ENCODE peak calls at places on chromosome 12, in five cellular contexts. T, D, X, N and W are unnamed samples.

GRCh38 chr12:53051881-53052412 is 2.1 kb downstream of the TNS2 start:
- DNase-seq in X (no peak), N (no peak), D (no peak), T (no peak), W (no peak)

GRCh38 chr12:51345681-51346080 is 798 bp downstream of the CELA1 start:
- DNase-seq in D (no peak), N (no peak), X (no peak), T (no peak), W (no peak)

GRCh38 chr12:103100226-103100866 is 142.9 kb downstream of the ASCL1 start:
- DNase-seq in N (no peak), X (no peak), D (no peak), T (no peak), W (peak)

GRCh38 chr12:92431146-92431545 is 271.6 kb upstream of the PLEKHG7 start:
- DNase-seq in X (no peak), T (peak), D (no peak), N (no peak), W (no peak)

GRCh38 chr12:10497602-10498001 is 8.1 kb upstream of the EIF2S3B start:
- DNase-seq in T (no peak), N (no peak), D (no peak), X (no peak), W (no peak)

GRCh38 chr12:14936224-14936861 is 2.0 kb downstream of the ERP27 start:
- DNase-seq in D (no peak), T (peak), X (no peak), N (peak), W (no peak)

GRCh38 chr12:104460973-104461693 is 4.4 kb downstream of the CHST11 start:
- DNase-seq in D (no peak), N (no peak), T (no peak), X (no peak), W (no peak)

GRCh38 chr12:62215506-62215905 is 44.7 kb upstream of the USP15 start:
- DNase-seq in N (peak), X (no peak), T (no peak), D (no peak), W (no peak)

GRCh38 chr12:2120982-2121758 is 68.4 kb downstream of the CACNA1C start:
- DNase-seq in N (no peak), T (no peak), X (no peak), D (no peak), W (no peak)

GRCh38 chr12:3216726-3217682 is 139.8 kb downstream of the TSPAN9 start:
- DNase-seq in N (no peak), D (peak), T (no peak), X (no peak), W (no peak)

GRCh38 chr12:3537916-3538690 is 47.1 kb downstream of the PRMT8 start:
- DNase-seq in N (no peak), X (no peak), T (peak), D (no peak), W (no peak)

GRCh38 chr12:9107542-9107873 is 8.2 kb downstream of the A2M start:
- DNase-seq in N (no peak), D (no peak), T (no peak), X (no peak), W (no peak)

GRCh38 chr12:45547822-45548221 is 181.7 kb upstream of the ARID2 start:
- DNase-seq in T (no peak), N (no peak), D (no peak), X (no peak), W (no peak)

GRCh38 chr12:98656289-98657101 is 11.4 kb downstream of the APAF1 start:
- DNase-seq in T (no peak), N (no peak), X (no peak), D (no peak), W (no peak)

GRCh38 chr12:60842166-60842565 is 1246.3 kb downstream of the SLC16A7 start:
- DNase-seq in D (no peak), T (no peak), N (no peak), X (no peak), W (no peak)

GRCh38 chr12:100138048-100138907 is 4.4 kb downstream of the BLTP3B start:
- DNase-seq in T (no peak), X (no peak), D (peak), N (peak), W (no peak)

GRCh38 chr12:106583578-106584103 is 837 bp downstream of the RFX4 start:
- DNase-seq in N (no peak), X (no peak), T (peak), D (peak), W (peak)

GRCh38 chr12:49933793-49934192 is 16.7 kb upstream of the AQP2 start:
- DNase-seq in D (no peak), N (no peak), T (no peak), X (no peak), W (no peak)

GRCh38 chr12:123078531-123079123 is 72.3 kb downstream of the PITPNM2 start:
- DNase-seq in X (no peak), D (no peak), T (no peak), N (no peak), W (no peak)
- H2BK12ac ChIP-seq in X (no peak), D (no peak), T (no peak), N (no peak), W (peak)

DNA sequence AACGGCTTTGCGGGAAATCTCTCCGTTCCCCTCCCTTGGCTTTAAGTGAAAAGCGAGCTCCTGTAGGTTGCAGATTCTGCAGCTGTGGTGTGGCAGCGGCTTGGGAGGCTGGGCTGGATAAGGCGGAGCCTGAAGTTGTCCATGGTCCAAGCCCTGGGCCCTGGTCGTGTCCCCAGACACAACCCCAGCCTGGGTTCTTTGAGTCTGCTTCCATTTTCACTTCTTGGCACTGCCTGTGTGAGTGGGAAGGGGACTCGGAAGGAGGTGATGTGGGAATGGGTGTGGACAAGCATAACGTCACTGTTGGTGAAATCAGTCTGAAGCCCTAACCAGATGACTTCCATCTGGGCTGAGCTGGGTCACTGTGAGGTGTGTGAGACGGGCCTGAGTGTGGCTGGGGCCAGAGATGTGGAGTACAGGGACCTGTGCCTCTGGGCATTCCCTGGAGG is 43.0 kb upstream of the CTDSP2 start:
- DNase-seq in D (peak), T (peak), X (no peak), N (no peak), W (no peak)
- H3K23ac ChIP-seq in D (no peak), T (no peak), X (no peak), N (no peak), W (peak)

GRCh38 chr12:12088147-12088546 is 17.4 kb downstream of the BCL2L14 start:
- DNase-seq in D (no peak), N (no peak), X (no peak), T (peak), W (no peak)

GRCh38 chr12:12086331-12086730 is 15.6 kb downstream of the BCL2L14 start:
- DNase-seq in D (no peak), T (peak), N (no peak), X (no peak), W (no peak)

GRCh38 chr12:12088761-12089160 is 18.0 kb downstream of the BCL2L14 start:
- DNase-seq in T (peak), D (no peak), N (no peak), X (no peak), W (no peak)

GRCh38 chr12:12087693-12088034 is 16.9 kb downstream of the BCL2L14 start:
- DNase-seq in D (no peak), T (peak), N (no peak), X (no peak), W (no peak)

GRCh38 chr12:12086975-12087692 is 16.4 kb downstream of the BCL2L14 start:
- DNase-seq in T (peak), D (no peak), N (no peak), X (peak), W (no peak)
- H2BK12ac ChIP-seq in T (no peak), D (no peak), N (peak), X (peak), W (no peak)

GRCh38 chr12:94982456-94982855 is 21.0 kb downstream of the NDUFA12 start:
- DNase-seq in D (peak), N (peak), X (no peak), T (no peak), W (no peak)
- H3K23ac ChIP-seq in D (no peak), N (no peak), X (no peak), T (no peak), W (no peak)

GRCh38 chr12:117876492-117876816 is 92.3 kb downstream of the KSR2 start:
- DNase-seq in T (no peak), D (no peak), X (no peak), N (no peak), W (no peak)
- H2BK12ac ChIP-seq in T (no peak), D (no peak), X (no peak), N (no peak), W (no peak)

GRCh38 chr12:19597304-19598066 is 158.2 kb downstream of the AEBP2 start:
- DNase-seq in T (no peak), X (no peak), D (no peak), N (no peak), W (no peak)
- H3K23ac ChIP-seq in T (no peak), X (no peak), D (no peak), N (no peak), W (no peak)

GRCh38 chr12:22350817-22351371 is 16.4 kb upstream of the ST8SIA1 start:
- DNase-seq in N (peak), X (no peak), D (no peak), T (no peak), W (no peak)
- H2BK12ac ChIP-seq in N (no peak), X (no peak), D (no peak), T (no peak), W (no peak)